ENCODE peak calls at places on chromosomes 16 and 17, in ten cellular contexts. B, D, W, K, N, R, V, T, A and Y are unnamed samples.

GRCh38 chr17:80125656-80126448 is 21.1 kb downstream of the EIF4A3 start:
- DNase-seq in B (no peak), V (peak), N (no peak), D (no peak), W (no peak), T (no peak), A (no peak), K (no peak), R (no peak), Y (no peak)

GRCh38 chr16:52851211-52851740 is 201.4 kb downstream of the CHD9NB start:
- DNase-seq in T (no peak), V (no peak), B (no peak), K (no peak), R (no peak), W (no peak), A (no peak), N (no peak), D (no peak), Y (no peak)

GRCh38 chr16:55778718-55779117 is 54.2 kb downstream of the CES1 start:
- DNase-seq in W (no peak), T (no peak), D (no peak), V (no peak), K (no peak), N (no peak), R (no peak), A (no peak), B (no peak), Y (no peak)

GRCh38 chr16:85722066-85722465 is 28.8 kb downstream of the C16orf74 start:
- DNase-seq in R (no peak), D (no peak), N (no peak), A (no peak), W (no peak), V (no peak), T (peak), B (no peak), K (no peak), Y (no peak)

GRCh38 chr17:75345514-75346167 is 56.4 kb upstream of the SLC25A19 start:
- DNase-seq in N (peak), V (no peak), W (no peak), B (no peak), K (no peak), A (peak), T (no peak), D (peak), R (no peak), Y (no peak)

GRCh38 chr16:16972831-16973230 is 497.9 kb downstream of the XYLT1 start:
- DNase-seq in A (no peak), B (no peak), K (no peak), R (no peak), D (no peak), V (no peak), T (no peak), N (no peak), W (no peak), Y (no peak)

GRCh38 chr17:35087731-35088646 is 24.5 kb upstream of the RFFL start:
- DNase-seq in N (peak), A (peak), V (peak), B (peak), T (peak), R (peak), K (peak), D (peak), W (peak), Y (no peak)

GRCh38 chr16:21162661-21163151 is 4.2 kb downstream of the LDAF1 start:
- DNase-seq in A (no peak), V (peak), D (no peak), B (peak), W (peak), T (no peak), N (no peak), R (no peak), K (peak), Y (no peak)

GRCh38 chr17:74742153-74742515 is 5.1 kb downstream of the RAB37 start:
- DNase-seq in N (no peak), K (no peak), R (no peak), W (peak), B (no peak), D (peak), A (no peak), T (peak), V (no peak), Y (no peak)

GRCh38 chr16:67226295-67226803 is 581 bp upstream of the TMEM208 start:
- DNase-seq in V (no peak), D (no peak), K (no peak), N (no peak), T (no peak), B (no peak), R (no peak), W (no peak), A (no peak), Y (no peak)

GRCh38 chr17:602436-602835 is 112.2 kb downstream of the VPS53 start:
- DNase-seq in W (no peak), A (no peak), R (no peak), N (no peak), D (no peak), V (no peak), K (no peak), B (no peak), T (no peak), Y (no peak)

GRCh38 chr17:41211845-41212466 is 14.5 kb upstream of the KRTAP9-2 start:
- DNase-seq in A (no peak), W (no peak), N (no peak), R (no peak), D (no peak), B (no peak), V (no peak), K (no peak), T (peak), Y (no peak)

GRCh38 chr17:681738-682137 is 32.9 kb downstream of the VPS53 start:
- DNase-seq in W (no peak), R (no peak), N (no peak), B (no peak), T (no peak), D (no peak), K (no peak), A (no peak), V (no peak), Y (no peak)

GRCh38 chr16:14608604-14609003 is 21.5 kb downstream of the PARN start:
- DNase-seq in R (no peak), D (no peak), K (no peak), W (no peak), T (no peak), N (no peak), B (no peak), V (peak), A (no peak), Y (no peak)

GRCh38 chr17:46943218-46943510 is 20.2 kb downstream of the GOSR2 start:
- DNase-seq in B (no peak), D (no peak), W (no peak), A (no peak), V (no peak), R (no peak), K (no peak), N (no peak), T (no peak), Y (no peak)

GRCh38 chr17:81039854-81040758 is 5.2 kb downstream of the BAIAP2 start:
- DNase-seq in R (no peak), D (no peak), N (peak), B (no peak), V (no peak), K (no peak), W (no peak), T (peak), A (no peak), Y (no peak)

GRCh38 chr16:85916141-85916890 is 17.4 kb downstream of the IRF8 start:
- DNase-seq in A (no peak), K (no peak), B (peak), R (no peak), N (peak), V (peak), T (peak), D (no peak), W (peak), Y (no peak)

GRCh38 chr16:62149646-62150045 is 113.4 kb upstream of the CDH8 start:
- DNase-seq in K (no peak), V (no peak), A (no peak), R (no peak), B (no peak), T (no peak), W (no peak), N (no peak), D (no peak), Y (no peak)

GRCh38 chr17:64574646-64575045 is 67.9 kb downstream of the CEP95 start:
- DNase-seq in V (no peak), D (no peak), T (no peak), N (no peak), A (no peak), K (no peak), W (no peak), R (no peak), B (no peak), Y (no peak)

GRCh38 chr17:61294777-61295176 is 104.9 kb upstream of the TBX2 start:
- DNase-seq in D (no peak), A (no peak), B (no peak), W (no peak), T (no peak), K (no peak), V (no peak), R (no peak), N (no peak), Y (no peak)

GRCh38 chr16:18932243-18932997 is 6.2 kb upstream of the SMG1 start:
- DNase-seq in V (no peak), B (no peak), A (no peak), N (no peak), T (no peak), D (no peak), R (no peak), W (no peak), K (no peak), Y (no peak)

GRCh38 chr17:80799553-80800403 is 191.9 kb upstream of the CHMP6 start:
- DNase-seq in T (no peak), W (no peak), B (no peak), V (no peak), R (no peak), K (no peak), A (no peak), D (no peak), N (no peak), Y (no peak)

GRCh38 chr16:68273459-68273858 is 9.1 kb downstream of the SLC7A6 start:
- DNase-seq in N (no peak), R (no peak), W (no peak), A (no peak), T (no peak), K (no peak), D (no peak), B (no peak), V (no peak), Y (no peak)

GRCh38 chr17:64411999-64412771 is 21.5 kb upstream of the PECAM1 start:
- DNase-seq in B (no peak), R (peak), W (peak), D (no peak), A (no peak), K (peak), V (peak), T (no peak), N (no peak), Y (no peak)

GRCh38 chr16:3950343-3951193 is 70.1 kb upstream of the CREBBP start:
- DNase-seq in V (peak), W (peak), R (no peak), N (peak), B (peak), D (no peak), K (peak), T (no peak), A (no peak), Y (peak)

GRCh38 chr16:20761175-20761574 is 2.6 kb upstream of the ACSM3 start:
- DNase-seq in D (no peak), R (no peak), T (no peak), V (no peak), W (no peak), K (no peak), A (no peak), N (no peak), B (no peak), Y (no peak)

GRCh38 chr17:77453613-77454559 is 313.1 kb downstream of the SEC14L1 start:
- DNase-seq in W (no peak), N (peak), K (no peak), R (no peak), V (no peak), A (peak), B (peak), D (peak), T (no peak), Y (no peak)

GRCh38 chr16:10282367-10282766 is 100.1 kb upstream of the GRIN2A start:
- DNase-seq in N (no peak), W (no peak), K (no peak), A (no peak), D (no peak), R (no peak), B (no peak), T (no peak), V (no peak), Y (no peak)
- TF ChIP-seq CTCF in N (no peak), W (no peak), K (no peak), A (no peak), D (no peak), R (no peak), B (no peak), T (no peak), V (no peak), Y (no peak)

DNA sequence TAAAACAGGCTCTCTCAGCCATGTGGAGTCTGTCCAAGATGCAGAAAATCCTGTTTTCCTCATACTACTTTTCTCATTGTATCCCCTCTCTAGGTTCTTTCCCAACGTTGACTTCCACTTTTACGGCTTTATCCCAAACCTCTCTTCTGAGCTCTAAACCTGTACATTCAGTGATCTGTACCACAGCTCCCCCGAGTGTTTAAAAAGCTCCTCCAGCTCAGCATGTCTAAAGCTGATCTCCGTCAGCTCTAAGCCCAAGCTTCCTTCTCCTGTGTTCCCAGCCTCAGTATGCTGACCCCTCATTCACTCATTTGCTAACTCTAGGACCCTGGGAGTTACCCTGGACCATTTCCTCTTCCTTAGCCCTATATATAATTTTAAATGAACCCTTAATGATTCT is 144.6 kb downstream of the DNAH9 start:
- DNase-seq in R (no peak), T (no peak), V (peak), B (no peak), K (no peak), D (no peak), W (no peak), A (no peak), N (no peak), Y (no peak)
- TF ChIP-seq CTCF in R (no peak), T (no peak), V (no peak), B (no peak), K (no peak), D (no peak), W (peak), A (no peak), N (no peak), Y (no peak)

GRCh38 chr16:30711712-30712111 is 12.7 kb downstream of the SRCAP start:
- DNase-seq in V (no peak), N (no peak), R (no peak), D (no peak), B (no peak), T (no peak), K (no peak), A (no peak), W (no peak), Y (no peak)
- TF ChIP-seq CTCF in V (no peak), N (no peak), R (no peak), D (no peak), B (no peak), T (no peak), K (no peak), A (no peak), W (no peak), Y (no peak)

DNA sequence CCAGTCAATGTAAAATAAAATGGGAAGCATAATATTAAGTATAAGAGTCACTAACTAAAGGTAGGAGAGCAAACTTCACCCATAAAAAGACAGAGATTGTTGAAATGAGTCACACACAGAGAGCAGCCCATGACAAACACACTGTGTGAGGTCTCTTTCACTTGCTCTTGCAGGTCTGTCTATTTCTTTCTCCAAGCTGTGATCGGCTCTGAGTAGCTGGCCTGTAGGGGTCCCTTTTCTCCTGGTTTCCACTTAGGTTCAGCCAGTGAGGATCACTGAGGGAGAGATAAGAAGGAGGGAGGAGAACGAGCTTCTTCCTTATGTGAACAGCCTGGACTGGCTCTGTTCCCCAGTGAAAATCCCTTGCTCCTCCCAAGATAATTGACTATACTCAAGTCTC is 133.7 kb upstream of the HS3ST3A1 start:
- DNase-seq in B (no peak), R (no peak), K (no peak), D (no peak), A (no peak), T (no peak), V (no peak), N (no peak), W (no peak), Y (no peak)
- TF ChIP-seq CTCF in B (no peak), R (no peak), K (no peak), D (no peak), A (no peak), T (no peak), V (no peak), N (no peak), W (no peak), Y (no peak)

DNA sequence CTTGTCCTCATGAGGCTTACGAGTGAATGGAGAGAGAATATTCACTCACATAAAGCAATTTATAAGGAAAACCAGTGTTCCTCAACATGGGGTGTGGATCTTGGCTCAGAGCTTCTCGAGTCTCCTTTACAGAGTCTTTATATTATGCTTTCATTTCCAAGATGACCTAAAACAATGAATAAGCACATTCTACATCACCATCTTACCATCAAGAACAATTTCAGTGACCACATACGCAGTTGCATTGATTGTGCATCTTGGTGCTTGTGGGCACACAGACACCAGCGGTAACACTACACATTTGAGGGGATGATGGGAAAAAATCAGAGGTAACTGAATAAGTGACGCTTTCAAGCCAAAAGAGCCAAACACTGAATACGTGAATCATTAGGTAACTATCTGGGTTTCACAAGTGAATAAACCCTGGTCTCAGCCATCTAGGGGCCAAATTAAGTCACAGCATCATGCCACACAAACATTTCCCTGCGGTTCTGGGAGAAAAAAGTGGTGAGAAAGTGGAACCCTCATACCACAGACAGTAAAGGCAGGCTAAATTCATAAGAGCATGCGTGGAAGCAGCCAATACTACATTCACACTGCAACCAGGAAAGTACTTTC is 9.4 kb downstream of the CWC25 start:
- DNase-seq in W (no peak), N (no peak), V (no peak), D (no peak), K (no peak), A (no peak), B (no peak), T (no peak), R (no peak), Y (no peak)
- TF ChIP-seq CTCF in W (no peak), N (peak), V (no peak), D (no peak), K (no peak), A (no peak), B (no peak), T (peak), R (no peak), Y (no peak)